ENCODE peak calls at places on chromosome 14, in ten cellular contexts. One of them, this sample, is unnamed.

GRCh38 chr14:90521121-90521929 is 124.5 kb downstream of the CALM1 start:
- DNase-seq in trophoblast cell: no peak
- DNase-seq in mesendoderm: no peak
- DNase-seq in PC-3: no peak
- DNase-seq in H9: peak; percentile 24
- DNase-seq in PC-9: no peak
- DNase-seq in SK-N-SH: no peak
- DNase-seq in GM23248: peak; percentile 21
- DNase-seq in hepatocyte: no peak
- DNase-seq in GM23338: no peak
- DNase-seq in this sample: no peak

GRCh38 chr14:48936881-48937280 is 649.3 kb downstream of the RPS29 start:
- DNase-seq in trophoblast cell: no peak
- DNase-seq in mesendoderm: no peak
- DNase-seq in PC-3: no peak
- DNase-seq in H9: no peak
- DNase-seq in PC-9: no peak
- DNase-seq in SK-N-SH: no peak
- DNase-seq in GM23248: peak; percentile 3
- DNase-seq in hepatocyte: no peak
- DNase-seq in GM23338: no peak
- DNase-seq in this sample: no peak

GRCh38 chr14:85566603-85567002 is 36.7 kb downstream of the FLRT2 start:
- DNase-seq in trophoblast cell: no peak
- DNase-seq in mesendoderm: no peak
- DNase-seq in PC-3: peak; percentile 59
- DNase-seq in H9: no peak
- DNase-seq in PC-9: no peak
- DNase-seq in SK-N-SH: no peak
- DNase-seq in GM23248: peak; percentile 91
- DNase-seq in hepatocyte: no peak
- DNase-seq in GM23338: no peak
- DNase-seq in this sample: no peak

GRCh38 chr14:69050235-69051184 is 71.4 kb upstream of the ACTN1 start:
- DNase-seq in trophoblast cell: peak; percentile 16
- DNase-seq in mesendoderm: peak; percentile 60
- DNase-seq in PC-3: no peak
- DNase-seq in H9: no peak
- DNase-seq in PC-9: no peak
- DNase-seq in SK-N-SH: no peak
- DNase-seq in GM23248: peak; percentile 32
- DNase-seq in hepatocyte: no peak
- DNase-seq in GM23338: peak; percentile 41
- DNase-seq in this sample: no peak

GRCh38 chr14:49249022-49249421 is 337.2 kb downstream of the RPS29 start:
- DNase-seq in trophoblast cell: no peak
- DNase-seq in mesendoderm: no peak
- DNase-seq in PC-3: peak; percentile 9
- DNase-seq in H9: no peak
- DNase-seq in PC-9: no peak
- DNase-seq in SK-N-SH: peak; percentile 12
- DNase-seq in GM23248: peak; percentile 55
- DNase-seq in hepatocyte: no peak
- DNase-seq in GM23338: no peak
- DNase-seq in this sample: no peak

GRCh38 chr14:58078068-58078467 is 73.9 kb downstream of the ARMH4 start:
- DNase-seq in trophoblast cell: no peak
- DNase-seq in mesendoderm: peak; percentile 51
- DNase-seq in PC-3: peak; percentile 54
- DNase-seq in H9: no peak
- DNase-seq in PC-9: no peak
- DNase-seq in SK-N-SH: no peak
- DNase-seq in GM23248: peak; percentile 79
- DNase-seq in hepatocyte: no peak
- DNase-seq in GM23338: peak; percentile 24
- DNase-seq in this sample: peak; percentile 42

GRCh38 chr14:54712371-54712998 is 145.6 kb downstream of the SAMD4A start:
- DNase-seq in trophoblast cell: no peak
- DNase-seq in mesendoderm: no peak
- DNase-seq in PC-3: peak; percentile 62
- DNase-seq in H9: no peak
- DNase-seq in PC-9: no peak
- DNase-seq in SK-N-SH: no peak
- DNase-seq in GM23248: peak; percentile 65
- DNase-seq in hepatocyte: no peak
- DNase-seq in GM23338: no peak
- DNase-seq in this sample: no peak

GRCh38 chr14:94458096-94458495 is 5.5 kb upstream of the SERPINA11 start:
- DNase-seq in trophoblast cell: no peak
- DNase-seq in mesendoderm: no peak
- DNase-seq in PC-3: no peak
- DNase-seq in H9: peak; percentile 5
- DNase-seq in PC-9: no peak
- DNase-seq in SK-N-SH: no peak
- DNase-seq in GM23248: no peak
- DNase-seq in hepatocyte: no peak
- DNase-seq in GM23338: no peak
- DNase-seq in this sample: no peak

GRCh38 chr14:67837011-67837624 is 17.5 kb downstream of the RAD51B start:
- DNase-seq in trophoblast cell: peak; percentile 59
- DNase-seq in mesendoderm: peak; percentile 77
- DNase-seq in PC-3: peak; percentile 86
- DNase-seq in H9: no peak
- DNase-seq in PC-9: peak; percentile 40
- DNase-seq in SK-N-SH: peak; percentile 35
- DNase-seq in GM23248: peak; percentile 82
- DNase-seq in hepatocyte: peak; percentile 85
- DNase-seq in GM23338: peak; percentile 80
- DNase-seq in this sample: no peak

GRCh38 chr14:45359766-45360165 is 106.8 kb upstream of the MIS18BP1 start:
- DNase-seq in trophoblast cell: peak; percentile 0
- DNase-seq in mesendoderm: no peak
- DNase-seq in PC-3: peak; percentile 8
- DNase-seq in H9: no peak
- DNase-seq in PC-9: no peak
- DNase-seq in SK-N-SH: no peak
- DNase-seq in GM23248: peak; percentile 84
- DNase-seq in hepatocyte: no peak
- DNase-seq in GM23338: no peak
- DNase-seq in this sample: no peak

GRCh38 chr14:59305231-59305630 is 116.8 kb downstream of the DAAM1 start:
- DNase-seq in trophoblast cell: no peak
- DNase-seq in mesendoderm: no peak
- DNase-seq in PC-3: peak; percentile 49
- DNase-seq in H9: no peak
- DNase-seq in PC-9: no peak
- DNase-seq in SK-N-SH: no peak
- DNase-seq in GM23248: peak; percentile 84
- DNase-seq in hepatocyte: no peak
- DNase-seq in GM23338: no peak
- DNase-seq in this sample: no peak

GRCh38 chr14:78029471-78030372 is 140.5 kb upstream of the NRXN3 start:
- DNase-seq in trophoblast cell: no peak
- DNase-seq in mesendoderm: peak; percentile 78
- DNase-seq in PC-3: no peak
- DNase-seq in H9: peak; percentile 68
- DNase-seq in PC-9: no peak
- DNase-seq in SK-N-SH: no peak
- DNase-seq in GM23248: peak; percentile 9
- DNase-seq in hepatocyte: no peak
- DNase-seq in GM23338: peak; percentile 75
- DNase-seq in this sample: no peak

GRCh38 chr14:22838631-22839041 is 2.3 kb downstream of the MMP14 start:
- DNase-seq in trophoblast cell: peak; percentile 27
- DNase-seq in mesendoderm: peak; percentile 49
- DNase-seq in PC-3: no peak
- DNase-seq in H9: no peak
- DNase-seq in PC-9: no peak
- DNase-seq in SK-N-SH: no peak
- DNase-seq in GM23248: peak; percentile 79
- DNase-seq in hepatocyte: peak; percentile 40
- DNase-seq in GM23338: no peak
- DNase-seq in this sample: no peak
- H3K79me2 ChIP-seq in trophoblast cell: peaks cover 32% of the 10 kb centered on the region
- H3K79me2 ChIP-seq in mesendoderm: peaks cover 33% of the 10 kb centered on the region
- H3K79me2 ChIP-seq in PC-3: peaks cover 43% of the 10 kb centered on the region
- H3K79me2 ChIP-seq in H9: no peaks in the 10 kb centered on the region
- H3K79me2 ChIP-seq in PC-9: no peaks in the 10 kb centered on the region
- H3K79me2 ChIP-seq in SK-N-SH: peaks cover 44% of the 10 kb centered on the region
- H3K79me2 ChIP-seq in GM23248: peaks cover 82% of the 10 kb centered on the region
- H3K79me2 ChIP-seq in hepatocyte: peaks cover 58% of the 10 kb centered on the region
- H3K79me2 ChIP-seq in GM23338: peaks cover 26% of the 10 kb centered on the region
- H3K79me2 ChIP-seq in this sample: peaks cover 75% of the 10 kb centered on the region

GRCh38 chr14:36519431-36520321 is at the start of gene NKX2-1:
- DNase-seq in trophoblast cell: no peak
- DNase-seq in mesendoderm: peak; percentile 82
- DNase-seq in PC-3: no peak
- DNase-seq in H9: peak; percentile 81
- DNase-seq in PC-9: no peak
- DNase-seq in SK-N-SH: peak; percentile 26
- DNase-seq in GM23248: no peak
- DNase-seq in hepatocyte: no peak
- DNase-seq in GM23338: peak; percentile 87
- DNase-seq in this sample: no peak
- H3K4me1 ChIP-seq in trophoblast cell: peaks cover 2% of the 10 kb centered on the region
- H3K4me1 ChIP-seq in mesendoderm: no peaks in the 10 kb centered on the region
- H3K4me1 ChIP-seq in PC-3: no peaks in the 10 kb centered on the region
- H3K4me1 ChIP-seq in H9: no peaks in the 10 kb centered on the region
- H3K4me1 ChIP-seq in PC-9: no peaks in the 10 kb centered on the region
- H3K4me1 ChIP-seq in SK-N-SH: no peaks in the 10 kb centered on the region
- H3K4me1 ChIP-seq in GM23248: no peaks in the 10 kb centered on the region
- H3K4me1 ChIP-seq in hepatocyte: peaks cover 23% of the 10 kb centered on the region
- H3K4me1 ChIP-seq in GM23338: peaks cover 58% of the 10 kb centered on the region
- H3K4me1 ChIP-seq in this sample: peaks cover 7% of the 10 kb centered on the region

DNA sequence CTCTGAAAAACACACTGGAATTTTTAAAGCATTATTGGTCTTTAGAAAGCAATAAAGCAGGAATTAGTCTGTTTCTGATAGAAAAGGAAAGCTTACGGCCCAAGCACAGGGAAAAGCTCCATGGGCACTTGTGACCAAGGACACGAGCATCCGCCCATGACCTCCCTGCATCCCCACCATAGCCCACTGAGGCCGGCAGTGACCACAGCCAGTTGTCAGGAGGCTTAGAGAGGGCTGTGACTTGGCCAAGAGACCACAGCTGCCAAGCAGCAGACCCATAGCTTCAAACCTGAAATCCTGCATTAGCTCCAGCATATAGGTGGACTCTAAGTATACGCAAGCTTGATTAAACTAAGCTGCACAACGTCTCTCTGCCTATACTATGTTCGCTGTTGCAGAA is 8.9 kb downstream of the SETD3 start:
- DNase-seq in trophoblast cell: no peak
- DNase-seq in mesendoderm: no peak
- DNase-seq in PC-3: no peak
- DNase-seq in H9: no peak
- DNase-seq in PC-9: no peak
- DNase-seq in SK-N-SH: no peak
- DNase-seq in GM23248: no peak
- DNase-seq in hepatocyte: no peak
- DNase-seq in GM23338: no peak
- DNase-seq in this sample: no peak
- H3K79me2 ChIP-seq in trophoblast cell: peaks cover 13% of the 10 kb centered on the region
- H3K79me2 ChIP-seq in mesendoderm: peaks cover 64% of the 10 kb centered on the region
- H3K79me2 ChIP-seq in PC-3: peaks cover 99% of the 10 kb centered on the region
- H3K79me2 ChIP-seq in H9: peaks cover 49% of the 10 kb centered on the region
- H3K79me2 ChIP-seq in PC-9: peaks cover 45% of the 10 kb centered on the region
- H3K79me2 ChIP-seq in SK-N-SH: peaks cover 100% of the 10 kb centered on the region
- H3K79me2 ChIP-seq in GM23248: peaks cover 100% of the 10 kb centered on the region
- H3K79me2 ChIP-seq in hepatocyte: peaks cover 100% of the 10 kb centered on the region
- H3K79me2 ChIP-seq in GM23338: peaks cover 100% of the 10 kb centered on the region
- H3K79me2 ChIP-seq in this sample: peaks cover 97% of the 10 kb centered on the region

GRCh38 chr14:106681161-106681955 is 1155.0 kb downstream of the TMEM121 start:
- DNase-seq in trophoblast cell: no peak
- DNase-seq in mesendoderm: no peak
- DNase-seq in PC-3: no peak
- DNase-seq in H9: no peak
- DNase-seq in PC-9: no peak
- DNase-seq in SK-N-SH: no peak
- DNase-seq in GM23248: no peak
- DNase-seq in hepatocyte: no peak
- DNase-seq in GM23338: no peak
- DNase-seq in this sample: no peak

DNA sequence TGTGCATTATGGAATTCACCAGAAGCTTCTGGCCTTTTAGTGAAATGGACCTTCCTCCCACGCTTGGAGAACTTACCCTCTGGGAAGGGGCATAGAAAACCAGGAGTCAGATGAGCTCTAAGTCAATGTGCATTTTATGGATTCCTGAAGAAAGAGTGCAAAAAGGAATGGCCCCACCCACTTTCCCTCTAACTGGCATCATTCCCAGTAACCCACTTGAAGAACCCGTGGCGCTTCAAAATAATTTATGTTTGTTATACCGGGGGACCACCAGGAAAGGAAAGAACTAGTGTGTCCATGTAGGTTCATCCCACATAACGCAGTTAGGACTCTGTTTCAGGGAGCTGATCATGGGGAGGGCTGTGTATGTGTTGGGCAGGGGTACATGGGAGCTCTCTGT is 1153.4 kb downstream of the TMEM121 start:
- DNase-seq in trophoblast cell: no peak
- DNase-seq in mesendoderm: no peak
- DNase-seq in PC-3: no peak
- DNase-seq in H9: no peak
- DNase-seq in PC-9: no peak
- DNase-seq in SK-N-SH: no peak
- DNase-seq in GM23248: no peak
- DNase-seq in hepatocyte: no peak
- DNase-seq in GM23338: no peak
- DNase-seq in this sample: no peak
- H3K4me1 ChIP-seq in trophoblast cell: no peaks in the 10 kb centered on the region
- H3K4me1 ChIP-seq in mesendoderm: no peaks in the 10 kb centered on the region
- H3K4me1 ChIP-seq in PC-3: no peaks in the 10 kb centered on the region
- H3K4me1 ChIP-seq in H9: no peaks in the 10 kb centered on the region
- H3K4me1 ChIP-seq in PC-9: no peaks in the 10 kb centered on the region
- H3K4me1 ChIP-seq in SK-N-SH: no peaks in the 10 kb centered on the region
- H3K4me1 ChIP-seq in GM23248: no peaks in the 10 kb centered on the region
- H3K4me1 ChIP-seq in hepatocyte: no peaks in the 10 kb centered on the region
- H3K4me1 ChIP-seq in GM23338: no peaks in the 10 kb centered on the region
- H3K4me1 ChIP-seq in this sample: no peaks in the 10 kb centered on the region

This sample was measured in keratinocyte.